ENCODE peak calls at places on chromosomes 4 and X, in seven cellular contexts. One of them, this sample, is unnamed.

GRCh38 chr4:106529348-106530033 is 160.9 kb upstream of the GIMD1 start:
- DNase-seq in A549: no peak
- DNase-seq in IMR-90: peak
- DNase-seq in HepG2: no peak
- DNase-seq in K562: no peak
- DNase-seq in GM12878: no peak
- DNase-seq in H1: no peak
- DNase-seq in this sample: no peak

GRCh38 chrX:134396174-134396573 is 63.8 kb upstream of the HPRT1 start:
- DNase-seq in A549: peak
- DNase-seq in IMR-90: peak
- DNase-seq in HepG2: no peak
- DNase-seq in K562: no peak
- DNase-seq in GM12878: no peak
- DNase-seq in H1: no peak
- DNase-seq in this sample: peak

GRCh38 chr4:57110635-57111546 is 706 bp upstream of the IGFBP7 start:
- DNase-seq in A549: no peak
- DNase-seq in IMR-90: peak
- DNase-seq in HepG2: no peak
- DNase-seq in K562: peak
- DNase-seq in GM12878: no peak
- DNase-seq in H1: peak
- DNase-seq in this sample: peak

GRCh38 chrX:111035256-111035655 is 60.7 kb upstream of the PAK3 start:
- DNase-seq in A549: no peak
- DNase-seq in IMR-90: no peak
- DNase-seq in HepG2: no peak
- DNase-seq in K562: no peak
- DNase-seq in GM12878: no peak
- DNase-seq in H1: no peak
- DNase-seq in this sample: no peak

GRCh38 chrX:39652336-39652735 is 445.4 kb downstream of the BCOR start:
- DNase-seq in A549: peak
- DNase-seq in IMR-90: peak
- DNase-seq in HepG2: no peak
- DNase-seq in K562: peak
- DNase-seq in GM12878: no peak
- DNase-seq in H1: no peak
- DNase-seq in this sample: peak

GRCh38 chr4:22427676-22428075 is 88.2 kb downstream of the ADGRA3 start:
- DNase-seq in A549: no peak
- DNase-seq in IMR-90: no peak
- DNase-seq in HepG2: no peak
- DNase-seq in K562: no peak
- DNase-seq in GM12878: no peak
- DNase-seq in H1: no peak
- DNase-seq in this sample: no peak

GRCh38 chr4:1021386-1022050 is 10.1 kb downstream of the FGFRL1 start:
- DNase-seq in A549: no peak
- DNase-seq in IMR-90: no peak
- DNase-seq in HepG2: no peak
- DNase-seq in K562: no peak
- DNase-seq in GM12878: peak
- DNase-seq in H1: no peak
- DNase-seq in this sample: no peak

GRCh38 chrX:154473683-154474082 is 5.4 kb downstream of the LAGE3 start:
- DNase-seq in A549: no peak
- DNase-seq in IMR-90: no peak
- DNase-seq in HepG2: no peak
- DNase-seq in K562: no peak
- DNase-seq in GM12878: no peak
- DNase-seq in H1: no peak
- DNase-seq in this sample: no peak

GRCh38 chrX:45172890-45173289 is 27.8 kb downstream of the DIPK2B start:
- DNase-seq in A549: peak
- DNase-seq in IMR-90: peak
- DNase-seq in HepG2: peak
- DNase-seq in K562: no peak
- DNase-seq in GM12878: no peak
- DNase-seq in H1: no peak
- DNase-seq in this sample: no peak

GRCh38 chrX:44621088-44621487 is 78.4 kb upstream of the FUNDC1 start:
- DNase-seq in A549: peak
- DNase-seq in IMR-90: no peak
- DNase-seq in HepG2: no peak
- DNase-seq in K562: no peak
- DNase-seq in GM12878: no peak
- DNase-seq in H1: no peak
- DNase-seq in this sample: no peak

GRCh38 chr4:129598582-129598981 is 502.6 kb downstream of the C4orf33 start:
- DNase-seq in A549: no peak
- DNase-seq in IMR-90: no peak
- DNase-seq in HepG2: no peak
- DNase-seq in K562: no peak
- DNase-seq in GM12878: no peak
- DNase-seq in H1: no peak
- DNase-seq in this sample: no peak

GRCh38 chr4:82043081-82043808 is 330.5 kb downstream of the HNRNPD start:
- DNase-seq in A549: no peak
- DNase-seq in IMR-90: no peak
- DNase-seq in HepG2: peak
- DNase-seq in K562: peak
- DNase-seq in GM12878: no peak
- DNase-seq in H1: peak
- DNase-seq in this sample: no peak

GRCh38 chrX:38409289-38409688 is 56.9 kb downstream of the OTC start:
- DNase-seq in A549: no peak
- DNase-seq in IMR-90: no peak
- DNase-seq in HepG2: no peak
- DNase-seq in K562: no peak
- DNase-seq in GM12878: no peak
- DNase-seq in H1: no peak
- DNase-seq in this sample: no peak

GRCh38 chrX:3232262-3232950 is 114.0 kb downstream of the MXRA5 start:
- DNase-seq in A549: no peak
- DNase-seq in IMR-90: peak
- DNase-seq in HepG2: no peak
- DNase-seq in K562: no peak
- DNase-seq in GM12878: no peak
- DNase-seq in H1: no peak
- DNase-seq in this sample: no peak

GRCh38 chrX:107673933-107674479 is 45.7 kb downstream of the PRPS1 start:
- DNase-seq in A549: no peak
- DNase-seq in IMR-90: no peak
- DNase-seq in HepG2: no peak
- DNase-seq in K562: peak
- DNase-seq in GM12878: peak
- DNase-seq in H1: no peak
- DNase-seq in this sample: no peak

GRCh38 chr4:64940698-64941097 is 531.4 kb upstream of the TECRL start:
- DNase-seq in A549: no peak
- DNase-seq in IMR-90: no peak
- DNase-seq in HepG2: no peak
- DNase-seq in K562: no peak
- DNase-seq in GM12878: no peak
- DNase-seq in H1: no peak
- DNase-seq in this sample: no peak

GRCh38 chr4:41692717-41693345 is 55.7 kb downstream of the PHOX2B start:
- DNase-seq in A549: peak
- DNase-seq in IMR-90: peak
- DNase-seq in HepG2: peak
- DNase-seq in K562: peak
- DNase-seq in GM12878: no peak
- DNase-seq in H1: peak
- DNase-seq in this sample: peak

GRCh38 chrX:16855363-16856075 is 14.6 kb downstream of the RBBP7 start:
- DNase-seq in A549: no peak
- DNase-seq in IMR-90: no peak
- DNase-seq in HepG2: no peak
- DNase-seq in K562: no peak
- DNase-seq in GM12878: no peak
- DNase-seq in H1: no peak
- DNase-seq in this sample: no peak

GRCh38 chrX:13937370-13938052 is 92.2 kb downstream of the GEMIN8 start:
- DNase-seq in A549: no peak
- DNase-seq in IMR-90: peak
- DNase-seq in HepG2: no peak
- DNase-seq in K562: no peak
- DNase-seq in GM12878: no peak
- DNase-seq in H1: peak
- DNase-seq in this sample: peak

GRCh38 chr4:183823394-183823793 is 81.7 kb upstream of the STOX2 start:
- DNase-seq in A549: peak
- DNase-seq in IMR-90: peak
- DNase-seq in HepG2: no peak
- DNase-seq in K562: no peak
- DNase-seq in GM12878: no peak
- DNase-seq in H1: no peak
- DNase-seq in this sample: no peak

GRCh38 chrX:110964761-110965160 is 131.2 kb upstream of the PAK3 start:
- DNase-seq in A549: no peak
- DNase-seq in IMR-90: no peak
- DNase-seq in HepG2: no peak
- DNase-seq in K562: no peak
- DNase-seq in GM12878: no peak
- DNase-seq in H1: peak
- DNase-seq in this sample: no peak

GRCh38 chrX:125727117-125727516 is 407.4 kb downstream of the TEX13C start:
- DNase-seq in A549: no peak
- DNase-seq in IMR-90: no peak
- DNase-seq in HepG2: no peak
- DNase-seq in K562: no peak
- DNase-seq in GM12878: no peak
- DNase-seq in H1: no peak
- DNase-seq in this sample: no peak

GRCh38 chr4:929970-930625 is 2.0 kb downstream of the GAK start:
- DNase-seq in A549: no peak
- DNase-seq in IMR-90: peak
- DNase-seq in HepG2: peak
- DNase-seq in K562: no peak
- DNase-seq in GM12878: no peak
- DNase-seq in H1: no peak
- DNase-seq in this sample: peak

GRCh38 chr4:86357608-86358007 is 2.2 kb downstream of the MAPK10 start:
- DNase-seq in A549: no peak
- DNase-seq in IMR-90: no peak
- DNase-seq in HepG2: no peak
- DNase-seq in K562: no peak
- DNase-seq in GM12878: no peak
- DNase-seq in H1: no peak
- DNase-seq in this sample: peak

GRCh38 chr4:86359944-86360478 is at the start of gene MAPK10:
- DNase-seq in A549: no peak
- DNase-seq in IMR-90: peak
- DNase-seq in HepG2: no peak
- DNase-seq in K562: peak
- DNase-seq in GM12878: peak
- DNase-seq in H1: peak
- DNase-seq in this sample: peak

GRCh38 chr4:86356831-86357230 is 3.0 kb downstream of the MAPK10 start:
- DNase-seq in A549: no peak
- DNase-seq in IMR-90: no peak
- DNase-seq in HepG2: no peak
- DNase-seq in K562: no peak
- DNase-seq in GM12878: no peak
- DNase-seq in H1: no peak
- DNase-seq in this sample: no peak

GRCh38 chr4:86356425-86356824 is 3.4 kb downstream of the MAPK10 start:
- DNase-seq in A549: no peak
- DNase-seq in IMR-90: no peak
- DNase-seq in HepG2: no peak
- DNase-seq in K562: no peak
- DNase-seq in GM12878: no peak
- DNase-seq in H1: no peak
- DNase-seq in this sample: no peak

GRCh38 chr4:86358176-86358701 is 1.6 kb downstream of the MAPK10 start:
- DNase-seq in A549: no peak
- DNase-seq in IMR-90: peak
- DNase-seq in HepG2: no peak
- DNase-seq in K562: no peak
- DNase-seq in GM12878: no peak
- DNase-seq in H1: no peak
- DNase-seq in this sample: no peak
- TF ChIP-seq RFX5 in A549: no peak
- TF ChIP-seq RFX5 in IMR-90: no peak
- TF ChIP-seq RFX5 in HepG2: no peak
- TF ChIP-seq RFX5 in K562: no peak
- TF ChIP-seq RFX5 in GM12878: no peak
- TF ChIP-seq RFX5 in H1: no peak
- TF ChIP-seq RFX5 in this sample: no peak

GRCh38 chr4:136314686-136315085 is 1217.6 kb downstream of the PCDH18 start:
- DNase-seq in A549: no peak
- DNase-seq in IMR-90: no peak
- DNase-seq in HepG2: no peak
- DNase-seq in K562: no peak
- DNase-seq in GM12878: no peak
- DNase-seq in H1: no peak
- DNase-seq in this sample: no peak
- TF ChIP-seq RFX5 in A549: no peak
- TF ChIP-seq RFX5 in IMR-90: no peak
- TF ChIP-seq RFX5 in HepG2: no peak
- TF ChIP-seq RFX5 in K562: no peak
- TF ChIP-seq RFX5 in GM12878: no peak
- TF ChIP-seq RFX5 in H1: no peak
- TF ChIP-seq RFX5 in this sample: no peak

DNA sequence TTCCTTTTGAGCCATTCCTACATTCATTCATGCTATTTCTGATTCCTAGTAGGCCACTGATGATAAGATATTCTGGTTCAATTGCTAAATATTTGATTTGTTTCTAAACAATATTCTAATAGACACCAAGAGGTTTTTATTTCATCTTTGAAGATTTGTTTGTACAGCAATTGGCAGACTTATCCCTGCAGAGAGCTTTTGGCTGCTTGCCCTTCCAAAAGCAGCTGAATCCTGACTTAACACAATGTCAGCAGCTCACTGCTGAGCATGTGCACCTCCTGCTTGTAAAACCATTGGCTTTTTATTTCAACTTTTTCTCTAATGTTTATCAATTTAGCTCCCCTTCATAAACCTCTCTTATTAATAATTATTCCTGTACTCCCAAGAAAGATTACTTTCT is 45.3 kb downstream of the MMRN1 start:
- DNase-seq in A549: no peak
- DNase-seq in IMR-90: no peak
- DNase-seq in HepG2: no peak
- DNase-seq in K562: no peak
- DNase-seq in GM12878: no peak
- DNase-seq in H1: no peak
- DNase-seq in this sample: no peak
- TF ChIP-seq RFX5 in A549: no peak
- TF ChIP-seq RFX5 in IMR-90: no peak
- TF ChIP-seq RFX5 in HepG2: no peak
- TF ChIP-seq RFX5 in K562: no peak
- TF ChIP-seq RFX5 in GM12878: no peak
- TF ChIP-seq RFX5 in H1: no peak
- TF ChIP-seq RFX5 in this sample: no peak

DNA sequence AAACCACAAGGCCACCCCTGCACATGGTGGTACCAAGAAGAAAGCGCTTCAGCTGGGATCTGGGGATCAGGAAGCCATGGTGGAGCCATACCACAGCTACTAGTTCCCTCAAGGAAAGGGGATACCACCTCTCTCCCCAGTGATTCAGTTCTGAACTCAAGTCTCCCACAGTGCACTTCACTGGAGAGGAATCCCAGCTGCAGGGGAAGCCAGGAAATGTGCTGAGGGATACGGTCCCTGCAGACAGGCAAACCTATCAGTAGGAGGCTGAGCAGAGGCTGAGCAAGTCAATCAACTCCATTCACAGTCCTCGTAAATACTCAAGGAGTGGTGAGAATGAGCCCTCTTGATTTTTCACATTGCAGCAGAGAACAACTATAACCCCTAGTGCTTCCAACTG is 11.0 kb downstream of the TMEM192 start:
- DNase-seq in A549: no peak
- DNase-seq in IMR-90: no peak
- DNase-seq in HepG2: no peak
- DNase-seq in K562: no peak
- DNase-seq in GM12878: no peak
- DNase-seq in H1: peak
- DNase-seq in this sample: no peak
- TF ChIP-seq RFX5 in A549: no peak
- TF ChIP-seq RFX5 in IMR-90: no peak
- TF ChIP-seq RFX5 in HepG2: no peak
- TF ChIP-seq RFX5 in K562: no peak
- TF ChIP-seq RFX5 in GM12878: no peak
- TF ChIP-seq RFX5 in H1: no peak
- TF ChIP-seq RFX5 in this sample: no peak

This sample was measured in SK-N-SH.